ENCODE peak calls at places on chromosomes 2 and 18, in ten cellular contexts. S is CD8-positive, alpha-beta memory T cell; X is OCI-LY7; U is HT1080; T is GM12865; V is NCI-H226; I is dermis microvascular lymphatic vessel endothelial cell; N is activated CD8-positive, alpha-beta memory T cell treated with anti-CD3 and anti-CD28 coated beads for 1 hour; E is NCI-H345; A is non-pigmented ciliary epithelial cell. D is an unnamed sample.

GRCh38 chr2:69087211-69087911 is 74.4 kb downstream of the ANTXR1 start:
- DNase-seq in S (no peak), X (no peak), U (no peak), T (no peak), V (no peak), I (no peak), N (no peak), E (no peak), A (no peak), D (no peak)

GRCh38 chr2:172865422-172865821 is 129.8 kb downstream of the RAPGEF4 start:
- DNase-seq in S (no peak), X (no peak), U (peak; percentile 17), T (no peak), V (peak; percentile 70), I (no peak), N (no peak), E (no peak), A (no peak), D (no peak)

GRCh38 chr2:43303889-43304288 is 77.5 kb upstream of the ZFP36L2 start:
- DNase-seq in S (no peak), X (no peak), U (no peak), T (no peak), V (no peak), I (no peak), N (no peak), E (no peak), A (no peak), D (no peak)

GRCh38 chr2:45772038-45772437 is 120.6 kb downstream of the PRKCE start:
- DNase-seq in S (no peak), X (no peak), U (no peak), T (no peak), V (no peak), I (no peak), N (no peak), E (no peak), A (no peak), D (no peak)

GRCh38 chr2:142321706-142322280 is 191.0 kb upstream of the LRP1B start:
- DNase-seq in S (no peak), X (no peak), U (peak; percentile 75), T (no peak), V (no peak), I (no peak), N (no peak), E (no peak), A (no peak), D (no peak)

GRCh38 chr2:180573951-180574350 is 406.5 kb upstream of the UBE2E3 start:
- DNase-seq in S (no peak), X (no peak), U (peak; percentile 83), T (no peak), V (peak; percentile 83), I (no peak), N (no peak), E (peak; percentile 14), A (peak; percentile 44), D (no peak)

GRCh38 chr2:7845332-7845731 is 836.5 kb upstream of the ID2 start:
- DNase-seq in S (no peak), X (no peak), U (peak; percentile 70), T (peak; percentile 24), V (peak; percentile 61), I (no peak), N (no peak), E (no peak), A (no peak), D (no peak)

GRCh38 chr2:30582521-30582920 is 135.5 kb downstream of the LCLAT1 start:
- DNase-seq in S (no peak), X (no peak), U (no peak), T (no peak), V (no peak), I (no peak), N (no peak), E (no peak), A (no peak), D (no peak)

GRCh38 chr2:144334551-144334950 is 185.4 kb downstream of the ZEB2 start:
- DNase-seq in S (no peak), X (no peak), U (no peak), T (no peak), V (no peak), I (no peak), N (no peak), E (no peak), A (no peak), D (no peak)

GRCh38 chr2:118737690-118738089 is 109.8 kb downstream of the EN1 start:
- DNase-seq in S (no peak), X (no peak), U (no peak), T (no peak), V (no peak), I (no peak), N (no peak), E (peak; percentile 33), A (no peak), D (peak; percentile 12)

GRCh38 chr2:200735061-200735460 is 76.6 kb upstream of the BZW1 start:
- DNase-seq in S (no peak), X (no peak), U (no peak), T (no peak), V (no peak), I (no peak), N (no peak), E (no peak), A (no peak), D (no peak)

GRCh38 chr2:164896226-164896625 is 54.6 kb upstream of the COBLL1 start:
- DNase-seq in S (no peak), X (no peak), U (no peak), T (no peak), V (peak; percentile 80), I (no peak), N (no peak), E (no peak), A (no peak), D (no peak)

GRCh38 chr2:185274718-185275484 is 463.7 kb upstream of the FSIP2 start:
- DNase-seq in S (no peak), X (no peak), U (no peak), T (no peak), V (no peak), I (no peak), N (no peak), E (no peak), A (no peak), D (no peak)

GRCh38 chr2:42385225-42385624 is 24.2 kb upstream of the COX7A2L start:
- DNase-seq in S (no peak), X (no peak), U (peak; percentile 25), T (no peak), V (no peak), I (no peak), N (no peak), E (no peak), A (no peak), D (no peak)

GRCh38 chr2:232477751-232478510 is 9.7 kb downstream of the ECEL1 start:
- DNase-seq in S (no peak), X (no peak), U (no peak), T (no peak), V (no peak), I (no peak), N (no peak), E (no peak), A (no peak), D (no peak)

GRCh38 chr18:68177807-68178702 is 536.9 kb downstream of the TMX3 start:
- DNase-seq in S (no peak), X (no peak), U (peak; percentile 81), T (no peak), V (peak; percentile 74), I (no peak), N (no peak), E (peak; percentile 63), A (peak; percentile 98), D (no peak)

GRCh38 chr2:402721-403120 is 114.8 kb upstream of the ALKAL2 start:
- DNase-seq in S (no peak), X (no peak), U (no peak), T (no peak), V (no peak), I (no peak), N (no peak), E (no peak), A (no peak), D (no peak)

GRCh38 chr2:162915858-162916257 is 77.3 kb upstream of the KCNH7 start:
- DNase-seq in S (no peak), X (no peak), U (no peak), T (peak; percentile 25), V (no peak), I (no peak), N (no peak), E (no peak), A (no peak), D (no peak)

GRCh38 chr2:136119717-136120675 is 2.0 kb upstream of the CXCR4 start:
- DNase-seq in S (no peak), X (no peak), U (no peak), T (no peak), V (no peak), I (no peak), N (no peak), E (no peak), A (no peak), D (no peak)

GRCh38 chr18:13137939-13138821 is 80.4 kb upstream of the LDLRAD4 start:
- DNase-seq in S (peak; percentile 26), X (no peak), U (no peak), T (peak; percentile 70), V (peak; percentile 78), I (peak; percentile 28), N (no peak), E (no peak), A (no peak), D (no peak)

GRCh38 chr2:39948016-39948719 is 169.1 kb upstream of the THUMPD2 start:
- DNase-seq in S (no peak), X (no peak), U (peak; percentile 57), T (no peak), V (peak; percentile 35), I (no peak), N (no peak), E (no peak), A (no peak), D (no peak)

GRCh38 chr2:157497603-157498314 is 53.9 kb upstream of the CYTIP start:
- DNase-seq in S (no peak), X (peak; percentile 69), U (peak; percentile 23), T (peak; percentile 50), V (peak; percentile 10), I (peak; percentile 33), N (no peak), E (peak; percentile 33), A (no peak), D (peak; percentile 28)